ENCODE peak calls at places on chromosomes 3 and 15, in ten cellular contexts. R is cardiac fibroblast, J is fibroblast of mammary gland, H is OCI-LY7, Q is ascending aorta, E is cardiac muscle cell, A is mammary epithelial cell, N is psoas muscle, V is ovary, L is heart left ventricle. K is an unnamed sample.

GRCh38 chr3:58021072-58021959 is 13.1 kb downstream of the FLNB start:
- DNase-seq in V (no peak), H (no peak), L (peak), J (no peak), A (peak), N (no peak), E (no peak), Q (no peak), R (no peak), K (no peak)

GRCh38 chr15:74786659-74787165 is 4.8 kb downstream of the CSK start:
- DNase-seq in L (peak), V (no peak), R (no peak), A (no peak), Q (no peak), E (no peak), N (no peak), H (peak), J (no peak), K (no peak)

GRCh38 chr3:55718074-55718473 is 231.0 kb upstream of the WNT5A start:
- DNase-seq in J (no peak), H (no peak), E (no peak), A (no peak), V (no peak), Q (no peak), R (no peak), L (no peak), N (no peak), K (no peak)

GRCh38 chr3:45940781-45941365 is 2.4 kb upstream of the CXCR6 start:
- DNase-seq in L (no peak), Q (no peak), H (no peak), V (no peak), N (no peak), R (no peak), J (no peak), E (no peak), A (no peak), K (no peak)

GRCh38 chr3:142019794-142020320 is 129.5 kb downstream of the TFDP2 start:
- DNase-seq in N (peak), V (no peak), L (no peak), Q (no peak), A (peak), E (no peak), H (no peak), R (no peak), J (peak), K (peak)

GRCh38 chr3:57683286-57683685 is 9.6 kb downstream of the DENND6A start:
- DNase-seq in R (no peak), L (no peak), J (no peak), N (no peak), H (no peak), V (no peak), E (no peak), Q (no peak), A (no peak), K (no peak)

GRCh38 chr3:66816110-66816761 is 181.9 kb upstream of the KBTBD8 start:
- DNase-seq in E (peak), L (no peak), A (peak), H (peak), J (peak), Q (no peak), R (peak), N (no peak), V (no peak), K (peak)

GRCh38 chr3:59273976-59274375 is 224.2 kb upstream of the CFAP20DC start:
- DNase-seq in E (peak), N (no peak), V (no peak), J (peak), Q (no peak), L (no peak), R (peak), A (no peak), H (no peak), K (no peak)

GRCh38 chr3:176848431-176849214 is 348.7 kb downstream of the TBL1XR1 start:
- DNase-seq in H (no peak), Q (no peak), J (no peak), V (no peak), E (no peak), A (peak), N (no peak), R (no peak), L (no peak), K (no peak)

GRCh38 chr3:143170043-143170442 is 50.5 kb downstream of the CHST2 start:
- DNase-seq in R (no peak), L (no peak), Q (no peak), A (no peak), J (no peak), N (no peak), E (no peak), H (no peak), V (no peak), K (no peak)

GRCh38 chr15:93451822-93452221 is 362.8 kb upstream of the RGMA start:
- DNase-seq in H (no peak), V (no peak), E (no peak), N (no peak), L (no peak), J (no peak), Q (no peak), A (no peak), R (no peak), K (no peak)

GRCh38 chr3:37536033-37536432 is 325.6 kb upstream of the CTDSPL start:
- DNase-seq in H (no peak), J (no peak), L (peak), Q (no peak), V (no peak), N (peak), E (no peak), R (no peak), A (no peak), K (no peak)

GRCh38 chr3:57518276-57518914 is 25.7 kb downstream of the DNAH12 start:
- DNase-seq in Q (no peak), N (no peak), A (no peak), V (no peak), R (peak), H (no peak), L (no peak), J (no peak), E (peak), K (peak)

GRCh38 chr3:172153335-172153861 is 114.0 kb downstream of the FNDC3B start:
- DNase-seq in J (peak), A (peak), V (peak), H (no peak), L (peak), E (peak), Q (peak), N (peak), R (peak), K (peak)

GRCh38 chr3:8606666-8607065 is 37.9 kb downstream of the SSUH2 start:
- DNase-seq in H (no peak), E (no peak), N (no peak), Q (no peak), A (no peak), V (no peak), L (no peak), J (no peak), R (no peak), K (no peak)

GRCh38 chr3:149638401-149639092 is 19.3 kb downstream of the WWTR1 start:
- DNase-seq in A (peak), E (peak), V (no peak), L (no peak), N (no peak), R (peak), Q (no peak), H (no peak), J (peak), K (no peak)

GRCh38 chr15:26013946-26014345 is 150.8 kb upstream of the ATP10A start:
- DNase-seq in V (no peak), R (no peak), E (no peak), L (no peak), J (no peak), Q (no peak), N (no peak), H (no peak), A (no peak), K (no peak)

GRCh38 chr3:182393830-182394367 is 399.4 kb upstream of the ATP11B start:
- DNase-seq in V (no peak), E (no peak), H (peak), L (no peak), Q (no peak), N (no peak), R (no peak), A (no peak), J (no peak), K (no peak)

GRCh38 chr3:58824285-58824684 is 157.7 kb upstream of the FAM3D start:
- DNase-seq in J (peak), H (peak), L (no peak), E (peak), R (peak), Q (no peak), V (no peak), N (no peak), A (peak), K (peak)

GRCh38 chr3:45272828-45273470 is 46.9 kb upstream of the TMEM158 start:
- DNase-seq in E (no peak), L (no peak), R (no peak), J (no peak), Q (no peak), N (no peak), V (no peak), H (no peak), A (peak), K (no peak)

GRCh38 chr15:65954289-65954741 is 85.0 kb downstream of the RAB11A start:
- DNase-seq in J (peak), A (peak), H (peak), Q (no peak), E (peak), V (no peak), R (peak), L (no peak), N (no peak), K (no peak)

GRCh38 chr3:5774337-5774736 is 586.8 kb downstream of the EDEM1 start:
- DNase-seq in L (no peak), V (no peak), N (no peak), R (no peak), A (no peak), J (no peak), E (no peak), Q (no peak), H (no peak), K (no peak)

GRCh38 chr15:83515171-83515570 is 68.0 kb downstream of the SH3GL3 start:
- DNase-seq in Q (no peak), V (no peak), N (no peak), H (no peak), L (no peak), R (no peak), E (no peak), A (no peak), J (no peak), K (no peak)

GRCh38 chr15:77510066-77511044 is 89.7 kb downstream of the HMG20A start:
- DNase-seq in J (no peak), A (no peak), L (no peak), N (no peak), Q (no peak), R (no peak), H (no peak), E (no peak), V (no peak), K (no peak)

GRCh38 chr3:193730498-193730897 is 137.5 kb downstream of the OPA1 start:
- DNase-seq in A (no peak), L (no peak), R (no peak), E (no peak), Q (no peak), H (no peak), V (no peak), J (no peak), N (no peak), K (no peak)

GRCh38 chr15:69148465-69148864 is 12.0 kb upstream of the GLCE start:
- DNase-seq in L (no peak), J (no peak), H (no peak), A (no peak), Q (no peak), V (no peak), R (no peak), N (no peak), E (no peak), K (no peak)

GRCh38 chr15:60374628-60375081 is 23.1 kb downstream of the ANXA2 start:
- DNase-seq in Q (peak), A (peak), E (peak), L (peak), N (peak), V (no peak), J (peak), H (no peak), R (peak), K (peak)

GRCh38 chr3:13879102-13879945 is 547 bp downstream of the WNT7A start:
- DNase-seq in V (no peak), H (no peak), N (no peak), R (no peak), Q (no peak), E (no peak), L (no peak), J (no peak), A (peak), K (no peak)

GRCh38 chr15:31474059-31474868 is 147.6 kb downstream of the KLF13 start:
- DNase-seq in L (no peak), E (no peak), H (no peak), R (no peak), Q (no peak), N (no peak), A (no peak), V (no peak), J (no peak), K (no peak)

GRCh38 chr15:48890375-48890972 is 12.5 kb downstream of the EID1 start:
- DNase-seq in E (no peak), J (no peak), L (no peak), Q (no peak), N (no peak), V (no peak), H (no peak), A (no peak), R (no peak), K (no peak)

GRCh38 chr3:43239755-43240154 is 46.6 kb upstream of the SNRK start:
- DNase-seq in A (no peak), Q (no peak), V (no peak), L (no peak), H (no peak), R (no peak), N (no peak), E (no peak), J (no peak), K (no peak)

GRCh38 chr3:61802772-61803171 is 241.4 kb downstream of the PTPRG start:
- DNase-seq in N (no peak), Q (no peak), V (no peak), E (no peak), J (no peak), H (no peak), A (no peak), L (no peak), R (no peak), K (no peak)

DNA sequence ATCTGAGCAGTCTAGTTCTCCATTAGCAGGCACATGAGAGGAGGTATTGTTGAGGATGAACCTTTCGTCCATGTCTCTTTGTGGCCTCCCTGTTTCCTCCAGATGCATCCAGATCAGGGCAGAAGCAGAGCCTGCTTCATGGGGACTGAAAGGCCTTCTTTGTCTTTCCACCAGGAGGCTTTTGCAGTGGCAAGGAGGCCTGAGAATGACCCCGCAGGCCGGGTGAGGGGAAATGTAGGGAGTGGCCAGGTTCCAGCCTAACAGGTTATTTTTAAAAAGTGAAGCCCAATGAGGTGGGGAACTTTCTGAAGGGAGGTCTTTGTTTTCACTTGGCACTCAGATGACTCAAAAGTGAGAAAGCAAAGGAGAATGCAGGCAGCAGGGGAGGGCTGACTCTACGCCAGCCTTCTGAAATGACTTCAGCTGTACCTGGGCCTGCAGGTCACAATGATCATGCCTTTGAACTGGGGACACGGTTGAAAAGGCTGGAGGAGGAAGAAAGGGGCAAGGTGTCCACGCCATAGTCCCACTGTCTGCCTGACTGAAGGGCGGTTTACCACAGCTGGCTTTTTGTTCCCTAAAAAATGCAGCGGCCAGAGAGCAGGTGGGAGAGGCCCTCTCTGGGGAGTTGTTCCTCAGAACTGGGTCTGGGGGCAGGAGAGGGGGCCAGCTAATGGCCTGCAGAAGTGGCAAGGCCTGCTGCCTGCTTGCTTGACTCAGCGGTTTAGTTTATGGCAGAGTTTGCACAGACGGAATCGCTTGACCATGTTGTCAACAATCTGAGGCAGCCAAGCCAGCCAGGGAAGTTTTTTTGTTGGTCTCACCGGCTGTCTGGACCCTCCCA is 28.7 kb downstream of the CMTM7 start:
- DNase-seq in N (no peak), V (no peak), L (no peak), E (peak), Q (no peak), H (peak), A (peak), J (no peak), R (peak), K (peak)
- TF ChIP-seq CTCF in N (no peak), V (no peak), L (no peak), E (peak), Q (no peak), H (no peak), A (peak), J (no peak), R (peak), K (peak)

GRCh38 chr15:98682992-98683701 is 34.8 kb downstream of the IGF1R start:
- DNase-seq in H (no peak), L (no peak), J (peak), N (no peak), R (peak), A (peak), Q (no peak), V (no peak), E (no peak), K (no peak)

GRCh38 chr15:98686983-98687382 is 38.6 kb downstream of the IGF1R start:
- DNase-seq in R (no peak), A (no peak), V (no peak), H (no peak), L (no peak), J (no peak), Q (no peak), E (no peak), N (no peak), K (no peak)

GRCh38 chr15:98683821-98684220 is 35.5 kb downstream of the IGF1R start:
- DNase-seq in L (no peak), N (no peak), J (no peak), R (no peak), E (no peak), V (no peak), H (no peak), Q (no peak), A (peak), K (no peak)

GRCh38 chr15:98684995-98685525 is 36.7 kb downstream of the IGF1R start:
- DNase-seq in R (no peak), A (no peak), J (no peak), H (no peak), V (no peak), N (no peak), E (no peak), L (no peak), Q (no peak), K (no peak)

GRCh38 chr15:98684441-98684840 is 36.1 kb downstream of the IGF1R start:
- DNase-seq in A (peak), E (peak), Q (no peak), R (peak), H (no peak), L (no peak), V (no peak), J (peak), N (no peak), K (no peak)
- H3K4me3 ChIP-seq in A (no peak), E (no peak), Q (no peak), R (no peak), H (no peak), L (no peak), V (no peak), J (no peak), N (no peak), K (no peak)

GRCh38 chr15:67180514-67181191 is 73.8 kb downstream of the AAGAB start:
- DNase-seq in H (no peak), E (no peak), L (no peak), R (no peak), Q (no peak), N (peak), A (no peak), J (no peak), V (peak), K (no peak)

GRCh38 chr15:67180035-67180434 is 74.4 kb downstream of the AAGAB start:
- DNase-seq in J (no peak), V (peak), N (peak), Q (no peak), E (no peak), R (no peak), A (no peak), H (no peak), L (no peak), K (no peak)

GRCh38 chr15:67179411-67179995 is 75.0 kb downstream of the AAGAB start:
- DNase-seq in J (no peak), L (no peak), N (peak), A (no peak), V (no peak), Q (no peak), E (no peak), H (no peak), R (no peak), K (no peak)

GRCh38 chr15:67183443-67184169 is 70.9 kb downstream of the AAGAB start:
- DNase-seq in L (no peak), A (no peak), H (no peak), V (no peak), N (peak), R (peak), J (peak), E (no peak), Q (no peak), K (no peak)

DNA sequence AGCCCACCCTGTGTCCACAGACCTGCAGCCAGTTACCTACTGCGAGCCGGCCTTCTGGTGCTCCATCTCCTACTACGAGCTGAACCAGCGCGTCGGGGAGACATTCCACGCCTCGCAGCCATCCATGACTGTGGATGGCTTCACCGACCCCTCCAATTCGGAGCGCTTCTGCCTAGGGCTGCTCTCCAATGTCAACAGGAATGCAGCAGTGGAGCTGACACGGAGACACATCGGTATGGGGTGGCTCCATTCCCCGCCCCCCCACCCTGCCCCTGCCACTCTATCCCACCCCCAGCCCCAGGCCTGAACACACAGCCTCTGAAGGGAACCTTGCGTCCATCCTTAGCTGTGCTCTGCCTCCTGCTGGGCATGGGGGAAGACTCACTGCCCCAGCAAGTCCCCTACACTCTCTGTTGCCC is 73.2 kb downstream of the AAGAB start:
- DNase-seq in L (no peak), V (peak), N (no peak), J (no peak), A (no peak), R (no peak), E (no peak), H (peak), Q (no peak), K (no peak)
- TF ChIP-seq CTCF in L (no peak), V (no peak), N (no peak), J (no peak), A (no peak), R (peak), E (no peak), H (no peak), Q (no peak), K (peak)

GRCh38 chr15:52778457-52778856 is 11.7 kb downstream of the ONECUT1 start:
- DNase-seq in J (no peak), N (no peak), Q (no peak), H (no peak), E (no peak), L (no peak), V (no peak), A (no peak), R (no peak), K (no peak)

GRCh38 chr15:52783191-52783829 is 6.8 kb downstream of the ONECUT1 start:
- DNase-seq in J (no peak), R (peak), H (no peak), L (no peak), Q (no peak), E (peak), V (no peak), A (no peak), N (no peak), K (no peak)

GRCh38 chr15:52782514-52782913 is 7.6 kb downstream of the ONECUT1 start:
- DNase-seq in A (no peak), J (no peak), Q (no peak), L (no peak), V (no peak), R (no peak), E (no peak), N (no peak), H (no peak), K (no peak)

GRCh38 chr15:52783929-52784798 is 6.0 kb downstream of the ONECUT1 start:
- DNase-seq in Q (no peak), A (no peak), H (no peak), R (no peak), V (no peak), E (peak), N (no peak), L (no peak), J (peak), K (no peak)

GRCh38 chr15:52780172-52780980 is 9.8 kb downstream of the ONECUT1 start:
- DNase-seq in N (peak), A (peak), H (peak), R (peak), E (peak), L (peak), J (peak), V (peak), Q (no peak), K (peak)
- H3K4me3 ChIP-seq in N (peak), A (no peak), H (peak), R (no peak), E (no peak), L (peak), J (no peak), V (no peak), Q (peak), K (no peak)

DNA sequence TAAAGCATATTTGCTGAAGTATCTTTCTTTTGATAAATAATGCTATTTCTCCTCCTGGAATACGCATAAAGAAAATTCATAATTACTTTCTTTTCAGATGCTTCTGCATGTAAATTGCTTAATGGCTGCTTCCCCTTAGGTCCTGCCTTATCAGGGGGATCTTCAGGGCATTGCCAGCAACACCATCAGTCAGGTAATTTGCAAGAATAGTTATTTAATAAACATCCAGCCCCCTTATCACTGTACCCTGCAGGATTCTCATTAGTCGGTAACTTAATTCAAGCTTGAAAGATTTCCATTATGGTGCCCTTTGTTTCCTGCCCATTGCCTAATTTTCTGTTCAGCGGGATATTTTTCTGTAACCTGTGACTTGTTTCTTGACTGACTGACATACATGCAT is 414.4 kb downstream of the MFSD1 start:
- DNase-seq in L (no peak), V (no peak), N (no peak), E (no peak), J (no peak), R (no peak), A (no peak), Q (no peak), H (no peak), K (no peak)
- TF ChIP-seq CTCF in L (no peak), V (no peak), N (no peak), E (no peak), J (no peak), R (no peak), A (no peak), Q (no peak), H (no peak), K (no peak)